ENCODE peak calls at places on chromosomes 7 and 10, in four cellular contexts. C is endothelial cell of umbilical vein, S is fibroblast of lung, H is H9. Q is an unnamed sample.

GRCh38 chr7:92751902-92752901 is 84.2 kb downstream of the CDK6 start:
- DNase-seq in H (no peak), S (peak; percentile 95), C (peak; percentile 77), Q (no peak)

GRCh38 chr7:128031901-128032604 is 816 bp upstream of the LRRC4 start:
- DNase-seq in H (peak; percentile 51), S (peak; percentile 93), C (peak; percentile 85), Q (no peak)

GRCh38 chr10:8054498-8055407 is at the start of gene GATA3:
- DNase-seq in H (peak; percentile 82), C (peak; percentile 93), S (peak; percentile 81), Q (peak; percentile 70)

GRCh38 chr7:14899065-14899464 is 3.5 kb downstream of the DGKB start:
- DNase-seq in H (no peak), S (peak; percentile 3), C (no peak), Q (no peak)

GRCh38 chr7:74223711-74224510 is 14.1 kb downstream of the LAT2 start:
- DNase-seq in H (no peak), S (no peak), C (no peak), Q (no peak)

GRCh38 chr7:114939484-114940097 is 17.7 kb downstream of the MDFIC start:
- DNase-seq in H (no peak), C (no peak), S (peak; percentile 56), Q (no peak)

GRCh38 chr7:89104748-89105685 is 309.5 kb upstream of the TEX47 start:
- DNase-seq in S (peak; percentile 19), C (no peak), H (no peak), Q (no peak)

GRCh38 chr7:157056246-157056645 is 45.8 kb upstream of the MNX1 start:
- DNase-seq in S (no peak), C (no peak), H (no peak), Q (no peak)

GRCh38 chr7:152403726-152404125 is 32.1 kb downstream of the KMT2C start:
- DNase-seq in S (no peak), C (peak; percentile 40), H (no peak), Q (no peak)

GRCh38 chr10:117461766-117462423 is 80.7 kb upstream of the EMX2 start:
- DNase-seq in S (peak; percentile 88), C (peak; percentile 95), H (no peak), Q (peak; percentile 31)

GRCh38 chr7:1368682-1369571 is 90.3 kb downstream of the MICALL2 start:
- DNase-seq in C (peak; percentile 4), H (peak; percentile 95), S (no peak), Q (peak; percentile 19)

GRCh38 chr10:84291389-84291788 is 37.0 kb upstream of the CCSER2 start:
- DNase-seq in C (peak; percentile 55), S (peak; percentile 69), H (peak; percentile 55), Q (peak; percentile 7)

GRCh38 chr7:92790987-92791386 is 45.4 kb downstream of the CDK6 start:
- DNase-seq in C (no peak), H (no peak), S (peak; percentile 87), Q (peak; percentile 24)

GRCh38 chr10:129934196-129934925 is 29.7 kb downstream of the EBF3 start:
- DNase-seq in C (no peak), S (no peak), H (no peak), Q (no peak)

GRCh38 chr7:148932-149855 is 43.2 kb upstream of the FAM20C start:
- DNase-seq in C (peak; percentile 99), H (peak; percentile 97), S (peak; percentile 99), Q (peak; percentile 97)

GRCh38 chr10:42979730-42980467 is 97.0 kb upstream of the RET start:
- DNase-seq in S (no peak), H (peak; percentile 27), C (no peak), Q (no peak)

GRCh38 chr7:64625114-64626082 is 40.5 kb upstream of the ZNF107 start:
- DNase-seq in H (no peak), C (no peak), S (no peak), Q (no peak)

GRCh38 chr7:97027427-97028234 is 3.0 kb upstream of the DLX5 start:
- DNase-seq in C (peak; percentile 76), H (peak; percentile 77), S (peak; percentile 74), Q (peak; percentile 51)

GRCh38 chr7:137970263-137970975 is 31.5 kb downstream of the CREB3L2 start:
- DNase-seq in H (no peak), S (peak; percentile 96), C (peak; percentile 84), Q (peak; percentile 49)

DNA sequence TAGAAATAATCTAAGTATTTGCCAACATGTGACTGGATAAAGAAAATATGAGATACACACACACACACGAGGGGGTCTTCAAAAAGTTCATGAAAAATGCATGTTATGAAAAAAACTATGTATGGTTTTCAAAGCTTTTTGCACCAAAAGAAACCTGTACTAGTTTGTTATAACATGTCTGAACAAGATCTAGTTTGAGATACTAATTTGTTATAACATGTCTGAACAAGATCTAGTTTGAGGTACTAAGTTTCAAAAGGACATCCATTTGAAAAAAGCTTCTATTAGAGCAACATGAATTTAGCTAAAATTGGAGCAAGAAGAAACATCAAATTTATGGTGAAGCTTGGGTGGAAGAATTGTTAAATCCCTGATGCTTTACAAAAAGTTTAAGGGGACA is 19.8 kb upstream of the ADRA2A start:
- DNase-seq in C (no peak), H (no peak), S (no peak), Q (no peak)
- H2AFZ ChIP-seq in C (no peak overlapping the region), H (no peak overlapping the region), S (no peak overlapping the region), Q (no peak overlapping the region)

DNA sequence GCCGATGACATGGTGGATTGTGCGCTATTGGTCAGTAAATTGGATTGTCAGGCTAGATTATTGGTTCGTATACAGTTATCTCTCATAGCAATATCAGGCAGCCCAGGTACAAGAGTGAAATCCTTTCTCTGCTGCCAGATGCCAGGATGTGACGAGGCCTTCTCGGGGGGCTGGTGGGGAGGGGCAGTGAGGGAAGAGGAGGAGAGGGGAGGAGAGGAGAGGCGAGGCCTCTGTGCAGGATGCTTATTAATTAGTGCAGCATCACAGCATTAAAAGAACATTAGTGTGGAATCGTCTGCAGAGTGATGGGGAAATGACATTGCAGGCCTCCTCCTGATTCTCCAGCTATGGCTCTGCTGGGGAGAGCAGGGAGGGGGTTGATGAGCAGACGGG is 30.5 kb upstream of the SLF2 start:
- DNase-seq in S (no peak), H (no peak), C (no peak), Q (no peak)
- H2AFZ ChIP-seq in S (peak overlapping the region; percentile 39), H (no peak overlapping the region), C (peak overlapping the region; percentile 15), Q (no peak overlapping the region)

GRCh38 chr10:102229810-102230263 is 3.7 kb downstream of the ELOVL3 start:
- DNase-seq in S (peak; percentile 53), C (peak; percentile 78), H (peak; percentile 88), Q (peak; percentile 68)

GRCh38 chr10:102225646-102226541 is at the start of gene ELOVL3:
- DNase-seq in H (peak; percentile 98), C (peak; percentile 97), S (peak; percentile 94), Q (peak; percentile 86)

GRCh38 chr10:102227050-102227449 is 951 bp downstream of the ELOVL3 start:
- DNase-seq in S (no peak), C (no peak), H (no peak), Q (peak; percentile 77)

GRCh38 chr10:102222798-102223197 is 3.3 kb upstream of the ELOVL3 start:
- DNase-seq in H (no peak), S (no peak), C (no peak), Q (no peak)

GRCh38 chr10:102226542-102226870 is 407 bp downstream of the ELOVL3 start:
- DNase-seq in S (no peak), H (no peak), C (no peak), Q (no peak)
- H2AFZ ChIP-seq in S (peak overlapping the region; percentile 84), H (no peak overlapping the region), C (peak overlapping the region; percentile 62), Q (no peak overlapping the region)

DNA sequence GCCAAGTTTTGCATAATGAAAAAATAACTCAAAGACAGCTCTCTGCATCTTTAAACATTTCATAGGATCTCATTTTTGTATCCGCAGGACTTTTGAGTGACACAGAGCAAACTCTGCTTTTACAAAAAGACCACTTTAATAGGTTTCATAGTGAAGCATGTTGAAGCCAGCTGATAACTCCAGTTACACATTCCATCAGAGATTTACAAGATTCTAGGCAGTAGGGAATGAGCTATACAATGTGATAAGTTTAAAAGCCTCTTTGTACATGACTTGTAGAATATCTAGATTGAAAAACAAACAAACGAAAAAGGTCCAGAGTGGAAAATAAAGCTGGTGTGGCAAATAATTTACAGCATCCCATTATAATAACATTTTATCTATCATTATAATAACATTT is 2.2 kb downstream of the PRKG1 start:
- DNase-seq in H (no peak), C (no peak), S (no peak), Q (no peak)
- H2AFZ ChIP-seq in H (no peak overlapping the region), C (no peak overlapping the region), S (no peak overlapping the region), Q (no peak overlapping the region)

GRCh38 chr7:44267719-44268413 is 57.5 kb downstream of the CAMK2B start:
- DNase-seq in S (no peak), C (no peak), H (no peak), Q (no peak)
- H2AFZ ChIP-seq in S (no peak overlapping the region), C (no peak overlapping the region), H (no peak overlapping the region), Q (no peak overlapping the region)

Q was measured in PC-9.